ENCODE peak calls at places on chromosomes 2 and 18, in four cellular contexts. P is GM12878, N is IMR-90, V is HepG2. F is an unnamed sample.

GRCh38 chr18:12657048-12657848 is 659 bp downstream of the SPIRE1 start:
- DNase-seq in N (peak), V (no peak), P (no peak), F (peak)

GRCh38 chr2:62270728-62271127 is 74.8 kb downstream of the B3GNT2 start:
- DNase-seq in P (no peak), V (no peak), N (peak), F (no peak)

GRCh38 chr2:47501374-47502200 is 98.6 kb downstream of the MSH2 start:
- DNase-seq in P (no peak), V (no peak), N (peak), F (no peak)

GRCh38 chr2:12173271-12173942 is 427.0 kb downstream of the LPIN1 start:
- DNase-seq in V (no peak), P (no peak), N (peak), F (no peak)

GRCh38 chr2:219494952-219495530 is 3.6 kb upstream of the GMPPA start:
- DNase-seq in P (no peak), N (no peak), V (no peak), F (no peak)

GRCh38 chr2:85455552-85456090 is 37.1 kb downstream of the SH2D6 start:
- DNase-seq in V (peak), P (no peak), N (no peak), F (no peak)

GRCh38 chr2:151771599-151772358 is 37.5 kb upstream of the NEB start:
- DNase-seq in V (no peak), P (peak), N (peak), F (no peak)

GRCh38 chr2:173427887-173428683 is 73.4 kb downstream of the CDCA7 start:
- DNase-seq in N (peak), V (peak), P (no peak), F (no peak)

GRCh38 chr2:143429932-143430331 is 300.7 kb downstream of the ARHGAP15 start:
- DNase-seq in P (no peak), N (no peak), V (no peak), F (no peak)

GRCh38 chr2:27501042-27501441 is 4.4 kb downstream of the GCKR start:
- DNase-seq in N (no peak), P (no peak), V (no peak), F (no peak)

GRCh38 chr2:100302585-100302892 is 19.8 kb downstream of the LONRF2 start:
- DNase-seq in V (no peak), N (no peak), P (no peak), F (no peak)

GRCh38 chr2:65434592-65435241 is 2.3 kb upstream of the SPRED2 start:
- DNase-seq in N (no peak), P (no peak), V (peak), F (no peak)

GRCh38 chr2:200664770-200665494 is 79.1 kb downstream of the AOX1 start:
- DNase-seq in P (no peak), N (no peak), V (no peak), F (no peak)

GRCh38 chr2:172582656-172583055 is 26.8 kb downstream of the PDK1 start:
- DNase-seq in N (no peak), P (no peak), V (no peak), F (no peak)

GRCh38 chr18:6056171-6056932 is 161.0 kb upstream of the TMEM200C start:
- DNase-seq in N (peak), P (no peak), V (peak), F (peak)

GRCh38 chr2:40642261-40642660 is 190.4 kb upstream of the SLC8A1 start:
- DNase-seq in V (no peak), N (no peak), P (no peak), F (no peak)

GRCh38 chr2:158893057-158893456 is 75.4 kb upstream of the TANC1 start:
- DNase-seq in P (no peak), V (no peak), N (peak), F (no peak)

GRCh38 chr2:213451542-213452256 is 167.4 kb downstream of the SPAG16 start:
- DNase-seq in N (no peak), P (no peak), V (no peak), F (no peak)

GRCh38 chr2:96540136-96540535 is 3.6 kb downstream of the ARID5A start:
- DNase-seq in N (peak), P (no peak), V (no peak), F (no peak)

GRCh38 chr2:207706936-207707860 is 4.2 kb upstream of the CCNYL1 start:
- DNase-seq in V (no peak), P (no peak), N (no peak), F (no peak)

GRCh38 chr2:11419781-11420180 is 46.2 kb downstream of the E2F6 start:
- DNase-seq in N (no peak), V (no peak), P (no peak), F (no peak)

GRCh38 chr2:18345848-18346247 is 214.6 kb downstream of the RDH14 start:
- DNase-seq in V (no peak), P (no peak), N (peak), F (peak)

GRCh38 chr18:21826196-21826595 is 85.6 kb downstream of the MIB1 start:
- DNase-seq in V (no peak), P (no peak), N (peak), F (no peak)

GRCh38 chr2:240392084-240392947 is 43.1 kb upstream of the GPC1 start:
- DNase-seq in P (no peak), N (no peak), V (no peak), F (no peak)

GRCh38 chr18:63979409-63979908 is 9.6 kb downstream of the SERPINB8 start:
- DNase-seq in N (peak), V (peak), P (no peak), F (peak)

GRCh38 chr2:238126338-238126737 is 12.1 kb upstream of the KLHL30 start:
- DNase-seq in V (no peak), P (no peak), N (no peak), F (no peak)

GRCh38 chr2:238126775-238127164 is 11.7 kb upstream of the KLHL30 start:
- DNase-seq in P (no peak), V (no peak), N (no peak), F (no peak)

GRCh38 chr2:238129166-238130010 is 9.1 kb upstream of the KLHL30 start:
- DNase-seq in N (no peak), V (no peak), P (no peak), F (no peak)

GRCh38 chr2:238128061-238129040 is 10.1 kb upstream of the KLHL30 start:
- DNase-seq in P (no peak), V (no peak), N (no peak), F (no peak)

GRCh38 chr2:238127165-238128060 is 11.1 kb upstream of the KLHL30 start:
- DNase-seq in V (peak), P (no peak), N (peak), F (peak)
- TF ChIP-seq SMC3 in V (no peak), P (no peak), N (no peak), F (no peak)

DNA sequence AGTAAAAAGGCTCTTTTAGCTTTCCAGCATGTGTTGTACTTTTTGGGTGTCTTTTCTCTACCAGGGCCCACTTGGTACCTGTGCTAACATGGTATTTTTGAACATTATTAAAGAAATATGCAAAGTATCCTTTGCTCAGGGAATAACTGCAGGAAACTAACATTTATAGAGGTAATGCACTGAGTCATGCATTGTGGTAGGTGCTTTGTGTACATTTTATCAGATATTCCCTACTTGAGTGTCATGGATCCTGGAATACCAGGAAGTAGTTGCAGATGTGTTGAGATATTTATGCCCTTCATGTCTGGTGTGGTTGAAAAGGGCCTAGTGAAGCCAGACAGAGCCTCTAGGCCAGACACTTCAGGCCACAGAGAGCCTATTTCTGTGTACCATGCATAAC is 215.5 kb upstream of the CYRIA start:
- DNase-seq in V (no peak), N (no peak), P (no peak), F (no peak)
- TF ChIP-seq USF2 in V (no peak), N (no peak), P (no peak), F (no peak)

DNA sequence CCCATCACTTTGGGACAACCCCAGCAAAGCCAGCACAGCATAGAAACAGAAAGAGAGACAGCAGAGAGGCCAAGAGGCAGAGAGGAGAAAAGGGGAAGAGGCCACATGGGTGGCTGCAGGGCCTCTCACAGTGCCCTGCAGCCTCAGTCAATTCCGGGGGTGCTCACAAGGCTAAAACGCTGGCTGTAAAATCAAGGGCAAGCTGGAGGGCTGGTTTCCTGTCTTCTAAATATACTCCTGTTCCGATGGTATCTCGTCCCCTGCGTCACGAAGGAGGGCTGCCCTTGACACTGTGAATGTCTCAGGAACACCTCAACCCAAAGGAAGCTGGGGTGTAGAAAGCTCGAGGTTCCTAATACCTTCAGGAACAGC is 166.5 kb upstream of the ID2 start:
- DNase-seq in V (no peak), P (peak), N (no peak), F (no peak)
- TF ChIP-seq BHLHE40 in V (no peak), P (no peak), N (no peak), F (no peak)

DNA sequence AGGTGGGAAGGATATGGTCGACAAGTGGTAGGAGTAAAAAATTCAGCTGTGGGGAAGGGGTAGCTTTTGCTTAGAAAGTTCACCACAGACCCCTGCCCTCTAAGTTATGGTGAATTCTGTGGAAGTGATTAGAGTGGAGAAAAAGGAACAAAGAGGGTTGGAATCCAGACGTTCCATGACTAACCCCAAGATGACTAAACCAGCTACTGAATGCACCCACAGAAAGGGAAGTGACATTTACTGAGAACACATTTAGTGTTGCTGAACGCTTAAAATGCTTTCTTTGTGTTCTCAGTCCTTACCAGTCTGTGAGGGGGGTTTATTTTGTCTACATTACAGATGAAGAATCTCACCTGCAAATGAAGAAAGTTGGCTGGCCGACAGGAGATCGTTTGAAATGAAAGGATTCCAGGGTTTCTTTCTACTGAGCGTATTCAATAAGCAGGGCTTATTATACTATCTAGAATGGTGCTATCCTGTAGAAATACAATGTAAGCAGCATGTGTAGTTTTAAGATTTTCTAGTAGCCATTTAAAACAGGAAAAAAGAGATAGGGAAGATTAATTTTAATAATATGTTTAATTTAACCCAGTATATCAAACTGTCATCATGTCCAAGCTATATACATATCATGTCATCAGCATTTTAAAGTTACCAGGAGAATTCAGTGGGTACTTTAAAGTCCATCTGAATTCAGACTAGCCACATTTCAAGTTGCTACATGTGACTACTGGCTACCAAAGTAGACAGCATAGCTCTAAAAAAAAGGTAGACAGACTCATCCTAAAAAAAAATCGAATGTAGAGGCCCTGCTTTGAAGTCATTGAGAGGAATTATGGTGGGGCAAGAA is 60.1 kb downstream of the LIMS1 start:
- DNase-seq in V (peak), P (no peak), N (peak), F (no peak)
- TF ChIP-seq SMC3 in V (no peak), P (no peak), N (no peak), F (no peak)

DNA sequence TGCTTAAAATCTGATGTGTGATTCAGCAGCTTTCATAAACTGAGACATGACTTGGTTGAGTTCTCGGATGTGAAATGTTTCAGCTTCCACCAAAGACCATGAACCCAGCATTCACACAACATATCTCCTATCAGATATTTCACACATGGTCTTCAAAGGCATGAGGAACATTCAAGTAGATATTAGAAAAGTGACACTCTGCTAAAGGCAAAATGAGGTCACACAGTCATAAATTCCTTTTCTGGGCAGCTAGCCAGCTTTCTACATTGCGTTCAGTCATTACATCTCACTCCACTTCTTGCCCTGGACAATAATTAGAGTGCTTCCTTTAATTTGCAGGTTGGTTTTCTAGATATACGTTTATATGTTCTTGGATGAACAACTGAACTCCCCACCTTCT is 96.7 kb downstream of the GAREM1 start:
- DNase-seq in N (peak), P (no peak), V (no peak), F (no peak)
- TF ChIP-seq USF2 in N (no peak), P (no peak), V (no peak), F (no peak)

GRCh38 chr2:41912337-41912736 is 135.5 kb upstream of the PKDCC start:
- DNase-seq in N (no peak), V (no peak), P (no peak), F (no peak)

GRCh38 chr2:41913311-41913710 is 134.5 kb upstream of the PKDCC start:
- DNase-seq in N (no peak), P (no peak), V (no peak), F (no peak)

GRCh38 chr2:41912766-41913165 is 135.1 kb upstream of the PKDCC start:
- DNase-seq in V (no peak), P (no peak), N (no peak), F (no peak)

GRCh38 chr2:41914936-41915335 is 132.9 kb upstream of the PKDCC start:
- DNase-seq in V (no peak), N (peak), P (no peak), F (no peak)

DNA sequence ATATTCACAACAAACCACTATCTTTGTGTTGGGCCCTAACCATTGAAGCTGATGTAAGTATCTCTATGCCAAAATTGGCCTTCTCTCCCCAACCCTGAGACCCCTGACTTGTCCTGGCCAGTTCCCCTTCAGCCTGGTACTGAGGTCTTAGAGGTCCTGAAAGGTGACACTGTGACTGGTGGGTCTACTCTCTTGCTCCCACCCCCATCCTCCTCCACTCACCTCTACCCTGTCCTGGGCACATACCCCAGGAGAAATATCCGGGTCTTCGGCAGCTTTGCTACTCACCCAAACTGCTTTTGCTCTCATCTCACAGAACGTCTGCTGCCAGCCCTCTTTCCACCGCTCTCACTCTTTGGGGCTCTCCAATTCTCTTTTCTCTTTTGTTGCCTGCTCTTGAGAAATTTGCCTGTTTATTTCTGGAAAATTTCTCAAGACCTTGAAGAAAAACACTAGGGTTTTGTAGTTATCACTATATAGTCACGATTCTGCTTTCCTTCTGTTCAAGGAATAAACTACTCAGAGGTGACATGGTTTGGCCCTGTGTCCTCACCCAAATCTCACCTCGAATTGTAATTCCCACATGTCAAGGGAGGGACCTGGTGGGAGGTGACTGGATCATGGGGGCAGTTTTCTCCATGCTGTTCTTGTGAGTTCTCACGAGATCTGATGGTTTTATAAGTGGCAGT is 133.8 kb upstream of the PKDCC start:
- DNase-seq in N (no peak), P (no peak), V (no peak), F (no peak)
- TF ChIP-seq BHLHE40 in N (no peak), P (no peak), V (no peak), F (no peak)

DNA sequence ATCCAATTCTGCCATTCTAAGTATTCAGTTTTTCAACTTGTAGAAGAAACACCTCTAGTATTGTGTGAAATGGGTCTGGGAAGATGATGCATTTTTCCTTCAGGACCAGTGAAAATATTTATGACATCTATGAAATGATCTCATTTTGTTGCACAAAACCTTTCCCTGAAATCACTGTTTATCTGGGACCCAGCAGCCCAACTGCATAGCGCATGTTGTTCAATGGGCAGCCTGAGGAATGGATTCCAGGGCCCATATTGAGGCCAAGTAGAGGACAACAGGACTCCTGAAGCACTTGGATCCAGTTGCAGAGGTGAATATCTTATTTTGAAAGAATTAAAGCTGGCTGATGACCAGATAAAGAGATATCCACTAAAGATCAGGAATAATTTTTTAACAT is 7.3 kb downstream of the RBMS1 start:
- DNase-seq in N (peak), V (no peak), P (no peak), F (no peak)
- TF ChIP-seq SMC3 in N (no peak), V (no peak), P (no peak), F (no peak)

DNA sequence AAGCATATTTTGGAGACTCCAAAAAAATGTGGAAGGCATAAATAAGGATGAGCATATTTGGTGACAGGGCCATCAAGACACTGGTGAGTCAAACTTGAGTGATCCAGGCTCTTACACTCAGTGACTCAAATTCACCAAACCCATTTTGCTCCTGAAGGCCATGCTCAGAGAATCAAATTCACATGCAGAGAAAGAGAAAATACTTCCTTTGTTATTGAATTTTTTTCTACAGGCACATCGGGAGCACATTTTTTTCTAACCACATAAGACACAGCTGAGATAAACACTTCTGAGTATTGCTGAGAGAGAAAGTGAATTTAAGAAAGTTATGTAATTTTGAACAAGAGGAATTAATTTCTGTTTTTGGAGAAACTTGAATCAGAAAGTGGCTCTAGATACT is 152.0 kb downstream of the KCNE4 start:
- DNase-seq in V (no peak), P (no peak), N (peak), F (no peak)
- TF ChIP-seq USF2 in V (no peak), P (no peak), N (no peak), F (no peak)

F was measured in A549.